ENCODE peak calls at places on chromosomes 16 and 17, in nine cellular contexts. L is neural progenitor cell, H is neural crest cell, W is HCT116, J is A549, B is foreskin fibroblast, C is fibroblast of the aortic adventitia, Q is keratinocyte, A is SK-N-SH. Y is an unnamed sample.

GRCh38 chr16:58508671-58509251 is 6.6 kb upstream of the SETD6 start:
- DNase-seq in A (no peak), W (no peak), C (no peak), L (no peak), B (no peak), H (no peak), Q (no peak), J (no peak), Y (no peak)

GRCh38 chr16:84970447-84971127 is 40.7 kb downstream of the ZDHHC7 start:
- DNase-seq in Q (peak), J (peak), A (peak), H (peak), B (peak), C (peak), L (peak), W (peak), Y (no peak)

GRCh38 chr17:65345261-65346060 is 208.3 kb downstream of the RGS9 start:
- DNase-seq in W (no peak), A (no peak), C (no peak), J (no peak), H (no peak), L (no peak), B (no peak), Q (no peak), Y (no peak)

GRCh38 chr17:41864498-41864836 is 756 bp downstream of the KLHL11 start:
- DNase-seq in W (no peak), J (no peak), Q (no peak), L (peak), C (no peak), B (no peak), H (no peak), A (no peak), Y (no peak)

GRCh38 chr17:340074-340473 is 12.5 kb downstream of the RPH3AL start:
- DNase-seq in L (no peak), B (no peak), C (no peak), H (no peak), J (no peak), W (no peak), A (peak), Q (no peak), Y (no peak)

GRCh38 chr17:71412803-71413202 is 708.0 kb upstream of the SOX9 start:
- DNase-seq in B (peak), J (peak), C (peak), Q (peak), A (no peak), H (no peak), L (no peak), W (peak), Y (peak)

GRCh38 chr16:64977211-64977920 is 144.5 kb downstream of the CDH11 start:
- DNase-seq in Q (no peak), C (peak), L (no peak), B (peak), J (no peak), A (no peak), W (no peak), H (no peak), Y (no peak)

GRCh38 chr16:7679899-7680298 is 347.3 kb downstream of the RBFOX1 start:
- DNase-seq in H (no peak), B (no peak), Q (no peak), L (no peak), W (no peak), C (no peak), J (no peak), A (no peak), Y (no peak)

GRCh38 chr16:79754081-79754872 is 153.7 kb upstream of the MAF start:
- DNase-seq in W (no peak), B (no peak), C (no peak), H (no peak), Q (no peak), J (no peak), A (no peak), L (no peak), Y (no peak)

GRCh38 chr17:82565551-82565950 is 46.0 kb downstream of the FOXK2 start:
- DNase-seq in C (peak), Q (no peak), H (no peak), L (no peak), A (no peak), J (no peak), B (no peak), W (no peak), Y (no peak)

GRCh38 chr17:61496174-61496956 is 44.1 kb downstream of the TBX4 start:
- DNase-seq in J (no peak), A (no peak), L (peak), C (no peak), Q (no peak), W (no peak), B (no peak), H (no peak), Y (no peak)

GRCh38 chr16:84374160-84374489 is 5.8 kb downstream of the ATP2C2 start:
- DNase-seq in J (no peak), C (no peak), L (no peak), H (no peak), B (no peak), Q (no peak), W (no peak), A (no peak), Y (no peak)

GRCh38 chr17:77396610-77397009 is 255.8 kb downstream of the SEC14L1 start:
- DNase-seq in H (no peak), Q (no peak), L (no peak), B (peak), J (no peak), A (no peak), W (no peak), C (no peak), Y (no peak)

GRCh38 chr17:1597861-1598342 is 30.7 kb downstream of the SLC43A2 start:
- DNase-seq in J (no peak), Q (no peak), B (no peak), C (no peak), W (no peak), H (no peak), A (no peak), L (no peak), Y (no peak)

GRCh38 chr16:10738231-10739077 is 5.2 kb upstream of the NUBP1 start:
- DNase-seq in C (peak), B (peak), J (peak), L (no peak), H (no peak), Q (peak), W (peak), A (no peak), Y (no peak)

GRCh38 chr16:82900611-82901010 is 273.8 kb downstream of the CDH13 start:
- DNase-seq in B (no peak), L (no peak), A (no peak), C (no peak), H (no peak), J (no peak), Q (no peak), W (no peak), Y (peak)

GRCh38 chr17:1049446-1050225 is 52.7 kb downstream of the TIMM22 start:
- DNase-seq in W (no peak), Q (no peak), B (no peak), J (no peak), H (no peak), A (no peak), L (no peak), C (no peak), Y (no peak)

GRCh38 chr16:82639666-82640336 is 13.0 kb downstream of the CDH13 start:
- DNase-seq in L (peak), A (peak), C (peak), H (peak), Q (no peak), J (peak), B (peak), W (peak), Y (no peak)

GRCh38 chr16:15450624-15451023 is 16.2 kb downstream of the BMERB1 start:
- DNase-seq in A (no peak), H (no peak), C (peak), Q (no peak), L (no peak), B (no peak), J (no peak), W (no peak), Y (no peak)

GRCh38 chr17:40318835-40319332 is 9.9 kb downstream of the RARA start:
- DNase-seq in B (peak), L (no peak), H (no peak), W (no peak), A (peak), C (no peak), J (no peak), Q (no peak), Y (no peak)

GRCh38 chr17:42329025-42329976 is 41.0 kb downstream of the STAT5A start:
- DNase-seq in Q (peak), C (peak), A (no peak), L (peak), B (peak), W (no peak), H (peak), J (peak), Y (no peak)

GRCh38 chr16:30541502-30542329 is 7.1 kb upstream of the ZNF747 start:
- DNase-seq in B (peak), Q (no peak), W (no peak), C (peak), A (no peak), H (no peak), J (no peak), L (peak), Y (no peak)

GRCh38 chr17:42422958-42423712 is at the start of gene CAVIN1:
- DNase-seq in B (peak), A (peak), L (peak), W (peak), J (peak), C (peak), H (no peak), Q (peak), Y (peak)

GRCh38 chr17:57521606-57522435 is 223.3 kb downstream of the CCDC182 start:
- DNase-seq in L (no peak), C (no peak), H (no peak), A (no peak), B (no peak), W (no peak), J (no peak), Q (no peak), Y (no peak)

GRCh38 chr17:81452551-81452950 is 57.3 kb downstream of the BAHCC1 start:
- DNase-seq in L (no peak), H (no peak), Q (no peak), J (no peak), C (no peak), B (no peak), A (no peak), W (no peak), Y (no peak)

GRCh38 chr17:29617481-29618271 is 5.0 kb downstream of the CORO6 start:
- DNase-seq in C (peak), L (peak), H (peak), Q (no peak), W (peak), A (no peak), J (peak), B (peak), Y (no peak)

GRCh38 chr16:28923652-28924398 is 1.2 kb downstream of the RABEP2 start:
- DNase-seq in B (no peak), L (no peak), J (no peak), A (no peak), W (no peak), Q (no peak), H (no peak), C (no peak), Y (no peak)

GRCh38 chr17:41308251-41308917 is 725 bp downstream of the KRTAP16-1 start:
- DNase-seq in H (no peak), W (no peak), A (no peak), Q (no peak), C (no peak), J (no peak), B (peak), L (no peak), Y (no peak)

GRCh38 chr17:71142333-71142732 is 973.0 kb downstream of the KCNJ2 start:
- DNase-seq in W (no peak), L (no peak), C (no peak), A (no peak), Q (no peak), J (no peak), H (no peak), B (no peak), Y (no peak)

GRCh38 chr17:46127524-46127923 is 65.7 kb downstream of the KANSL1 start:
- DNase-seq in C (no peak), Q (no peak), B (no peak), W (no peak), J (no peak), A (no peak), H (no peak), L (no peak), Y (no peak)

GRCh38 chr16:7888421-7888820 is 555.8 kb downstream of the RBFOX1 start:
- DNase-seq in W (no peak), J (no peak), H (no peak), A (no peak), L (peak), Q (no peak), C (no peak), B (no peak), Y (no peak)

GRCh38 chr16:48559462-48560211 is 50.3 kb downstream of the N4BP1 start:
- DNase-seq in A (no peak), L (no peak), J (no peak), H (no peak), C (no peak), B (peak), W (no peak), Q (no peak), Y (no peak)

GRCh38 chr16:72286936-72287620 is 115.1 kb upstream of the PMFBP1 start:
- DNase-seq in H (no peak), B (peak), A (no peak), J (no peak), L (no peak), Q (peak), C (no peak), W (no peak), Y (no peak)

GRCh38 chr17:77188084-77189066 is 47.6 kb downstream of the SEC14L1 start:
- DNase-seq in J (no peak), L (no peak), W (no peak), C (no peak), H (no peak), A (no peak), B (no peak), Q (no peak), Y (no peak)

GRCh38 chr17:48578616-48579560 is 738 bp upstream of the HOXB4 start:
- DNase-seq in Q (no peak), H (no peak), C (peak), L (no peak), A (no peak), B (no peak), J (no peak), W (no peak), Y (no peak)

GRCh38 chr17:28053044-28053670 is 10.7 kb downstream of the NLK start:
- DNase-seq in W (no peak), L (no peak), B (no peak), C (no peak), Q (no peak), A (no peak), J (no peak), H (no peak), Y (no peak)

GRCh38 chr16:48105456-48105855 is 50.3 kb downstream of the ABCC12 start:
- DNase-seq in A (no peak), W (no peak), J (no peak), C (no peak), H (no peak), L (no peak), B (peak), Q (no peak), Y (no peak)

GRCh38 chr17:527247-527646 is 174.6 kb upstream of the RPH3AL start:
- DNase-seq in W (no peak), H (no peak), J (no peak), B (peak), Q (no peak), A (no peak), C (no peak), L (no peak), Y (no peak)

GRCh38 chr16:57134982-57135381 is 42.6 kb downstream of the CPNE2 start:
- DNase-seq in C (no peak), L (no peak), H (no peak), Q (no peak), B (no peak), W (no peak), J (no peak), A (no peak), Y (no peak)

GRCh38 chr17:8117980-8118768 is at the start of gene ALOXE3:
- DNase-seq in C (peak), L (peak), W (peak), A (peak), B (peak), Q (peak), J (peak), H (peak), Y (no peak)

GRCh38 chr17:73342549-73343167 is 30.9 kb upstream of the CDC42EP4 start:
- DNase-seq in Q (no peak), W (no peak), L (peak), C (peak), A (no peak), H (no peak), B (peak), J (peak), Y (peak)
- TF ChIP-seq CTCF in Q (peak), W (no peak), L (peak), C (peak), A (peak), H (no peak), B (no peak), J (peak), Y (peak)

GRCh38 chr17:16287563-16288027 is 65.7 kb downstream of the CENPV start:
- DNase-seq in Q (no peak), J (peak), B (peak), L (no peak), H (no peak), W (no peak), A (no peak), C (peak), Y (no peak)
- TF ChIP-seq CTCF in Q (no peak), J (no peak), B (no peak), L (no peak), H (no peak), W (no peak), A (no peak), C (peak), Y (no peak)

GRCh38 chr17:32878211-32878610 is 1.3 kb upstream of the MYO1D start:
- DNase-seq in J (no peak), Q (no peak), W (no peak), H (no peak), A (no peak), C (peak), L (no peak), B (peak), Y (no peak)

GRCh38 chr17:32875230-32875903 is 1.6 kb downstream of the MYO1D start:
- DNase-seq in Q (no peak), A (no peak), W (no peak), L (no peak), C (no peak), H (no peak), J (no peak), B (no peak), Y (no peak)

GRCh38 chr17:32877164-32877764 is 340 bp upstream of the MYO1D start:
- DNase-seq in A (peak), C (peak), B (peak), H (peak), Q (no peak), L (peak), W (peak), J (peak), Y (peak)

GRCh38 chr17:32875904-32876413 is 965 bp downstream of the MYO1D start:
- DNase-seq in B (peak), L (no peak), C (peak), W (no peak), J (no peak), Q (no peak), A (no peak), H (no peak), Y (no peak)

GRCh38 chr17:32876414-32877163 is at the start of gene MYO1D:
- DNase-seq in A (peak), B (peak), W (peak), H (peak), Q (no peak), L (peak), C (no peak), J (peak), Y (no peak)
- TF ChIP-seq CTCF in A (peak), B (peak), W (peak), H (peak), Q (peak), L (peak), C (no peak), J (no peak), Y (peak)

GRCh38 chr16:17474572-17474971 is 3.8 kb upstream of the XYLT1 start:
- DNase-seq in Q (no peak), H (no peak), L (peak), W (no peak), J (no peak), A (no peak), B (no peak), C (no peak), Y (no peak)
- TF ChIP-seq CTCF in Q (no peak), H (no peak), L (no peak), W (no peak), J (no peak), A (no peak), B (no peak), C (no peak), Y (no peak)

GRCh38 chr17:76147211-76148014 is 6.4 kb upstream of the FOXJ1 start:
- DNase-seq in Q (no peak), B (peak), H (no peak), L (no peak), J (no peak), A (peak), W (peak), C (peak), Y (no peak)
- TF ChIP-seq CTCF in Q (peak), B (peak), H (peak), L (peak), J (peak), A (peak), W (peak), C (peak), Y (peak)

GRCh38 chr17:66976781-66977201 is 12.3 kb downstream of the CACNG4 start:
- DNase-seq in L (peak), Q (no peak), C (no peak), B (peak), J (no peak), H (no peak), A (peak), W (no peak), Y (no peak)

GRCh38 chr17:66975188-66975587 is 10.7 kb downstream of the CACNG4 start:
- DNase-seq in A (no peak), H (no peak), C (no peak), B (no peak), J (no peak), L (no peak), Q (no peak), W (no peak), Y (no peak)

GRCh38 chr17:66976379-66976663 is 11.8 kb downstream of the CACNG4 start:
- DNase-seq in J (no peak), L (no peak), H (no peak), B (no peak), Q (no peak), A (no peak), W (no peak), C (no peak), Y (no peak)

GRCh38 chr17:66978514-66979061 is 14.1 kb downstream of the CACNG4 start:
- DNase-seq in Q (no peak), W (no peak), L (no peak), A (peak), B (no peak), J (no peak), H (no peak), C (no peak), Y (no peak)

DNA sequence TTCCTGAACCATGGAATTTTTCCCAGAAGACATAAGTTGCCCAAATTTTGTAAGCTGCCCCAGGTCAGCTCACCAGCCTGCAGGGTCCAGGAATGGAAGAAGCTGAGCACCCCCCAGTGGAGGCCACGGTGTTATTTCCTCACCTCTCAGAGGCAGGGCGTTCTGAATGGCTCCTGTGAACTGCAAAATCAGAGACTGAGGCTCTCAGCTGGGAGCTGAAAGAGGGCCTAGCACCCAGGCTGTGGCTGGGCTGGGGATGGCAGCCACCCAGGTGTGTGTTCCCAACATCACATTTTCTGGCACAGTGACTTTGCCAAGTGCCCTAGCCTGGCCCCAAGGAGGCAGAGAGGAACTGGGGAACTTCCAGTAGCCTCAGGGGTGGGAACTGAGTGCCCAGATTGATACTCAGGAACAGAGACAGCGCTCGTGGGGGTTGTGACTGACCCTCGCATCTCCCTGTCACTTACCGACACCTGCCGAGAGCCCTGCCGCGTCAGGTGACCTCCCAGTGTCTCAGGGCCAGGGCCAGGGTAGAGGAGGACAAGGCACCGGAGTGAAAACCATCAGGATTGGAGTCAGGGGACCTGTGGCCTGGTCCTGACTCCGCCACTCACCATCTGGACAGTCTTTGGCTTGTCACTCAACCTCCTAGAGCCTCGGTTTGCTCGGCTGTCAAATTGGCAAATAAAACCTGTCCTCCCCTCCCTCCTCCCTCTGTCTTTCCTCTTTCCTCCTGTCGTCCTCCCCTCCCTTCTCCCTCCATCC is 11.3 kb downstream of the CACNG4 start:
- DNase-seq in J (peak), H (no peak), Q (no peak), W (peak), B (no peak), L (peak), A (no peak), C (no peak), Y (no peak)
- TF ChIP-seq CTCF in J (peak), H (peak), Q (peak), W (peak), B (no peak), L (peak), A (peak), C (no peak), Y (peak)

GRCh38 chr16:24041834-24042631 is 206.2 kb downstream of the PRKCB start:
- DNase-seq in J (peak), C (peak), Q (peak), H (peak), L (peak), A (peak), W (peak), B (peak), Y (peak)
- TF ChIP-seq CTCF in J (peak), C (peak), Q (peak), H (peak), L (peak), A (peak), W (peak), B (peak), Y (peak)